ENCODE peak calls at places on chromosomes 12 and 14, in five cellular contexts. One of them, this sample, is unnamed.

GRCh38 chr12:42286741-42287140 is 39.2 kb downstream of the ZCRB1 start:
- DNase-seq in K562: no peak
- DNase-seq in H1: no peak
- DNase-seq in GM12878: no peak
- DNase-seq in HepG2: no peak
- DNase-seq in this sample: no peak

GRCh38 chr12:118103601-118104382 is at the start of gene VSIG10:
- DNase-seq in GM12878: no peak
- DNase-seq in K562: peak
- DNase-seq in H1: peak
- DNase-seq in HepG2: peak
- DNase-seq in this sample: no peak

GRCh38 chr14:89665262-89665661 is 248.2 kb upstream of the FOXN3 start:
- DNase-seq in GM12878: no peak
- DNase-seq in H1: no peak
- DNase-seq in HepG2: peak
- DNase-seq in K562: no peak
- DNase-seq in this sample: no peak

GRCh38 chr14:69358233-69358963 is 39.7 kb downstream of the ERH start:
- DNase-seq in GM12878: no peak
- DNase-seq in K562: no peak
- DNase-seq in HepG2: no peak
- DNase-seq in H1: no peak
- DNase-seq in this sample: no peak

GRCh38 chr14:76564471-76565119 is 188.7 kb downstream of the ESRRB start:
- DNase-seq in GM12878: no peak
- DNase-seq in H1: no peak
- DNase-seq in K562: peak
- DNase-seq in HepG2: no peak
- DNase-seq in this sample: peak

GRCh38 chr12:32091696-32092095 is 15.0 kb upstream of the BICD1 start:
- DNase-seq in GM12878: no peak
- DNase-seq in K562: no peak
- DNase-seq in H1: no peak
- DNase-seq in HepG2: no peak
- DNase-seq in this sample: no peak

GRCh38 chr14:72024043-72024407 is 91.8 kb downstream of the RGS6 start:
- DNase-seq in K562: peak
- DNase-seq in GM12878: peak
- DNase-seq in HepG2: peak
- DNase-seq in H1: peak
- DNase-seq in this sample: peak

GRCh38 chr12:47757840-47758583 is 668 bp downstream of the RAPGEF3 start:
- DNase-seq in GM12878: no peak
- DNase-seq in K562: no peak
- DNase-seq in H1: peak
- DNase-seq in HepG2: no peak
- DNase-seq in this sample: no peak

GRCh38 chr14:53979141-53979673 is 22.6 kb upstream of the BMP4 start:
- DNase-seq in GM12878: no peak
- DNase-seq in H1: no peak
- DNase-seq in HepG2: peak
- DNase-seq in K562: no peak
- DNase-seq in this sample: no peak

GRCh38 chr14:60665178-60665555 is 15.9 kb upstream of the SIX1 start:
- DNase-seq in HepG2: peak
- DNase-seq in H1: no peak
- DNase-seq in GM12878: no peak
- DNase-seq in K562: no peak
- DNase-seq in this sample: no peak
- TF ChIP-seq ATF3 in HepG2: no peak
- TF ChIP-seq ATF3 in H1: no peak
- TF ChIP-seq ATF3 in GM12878: no peak
- TF ChIP-seq ATF3 in K562: no peak
- TF ChIP-seq ATF3 in this sample: no peak

GRCh38 chr14:49923881-49924280 is 31.0 kb downstream of the ARF6 start:
- DNase-seq in HepG2: no peak
- DNase-seq in H1: peak
- DNase-seq in K562: no peak
- DNase-seq in GM12878: no peak
- DNase-seq in this sample: no peak

GRCh38 chr14:49923442-49923841 is 30.6 kb downstream of the ARF6 start:
- DNase-seq in GM12878: no peak
- DNase-seq in HepG2: no peak
- DNase-seq in K562: no peak
- DNase-seq in H1: peak
- DNase-seq in this sample: no peak

GRCh38 chr14:49924852-49925251 is 32.0 kb downstream of the ARF6 start:
- DNase-seq in GM12878: no peak
- DNase-seq in HepG2: no peak
- DNase-seq in H1: peak
- DNase-seq in K562: no peak
- DNase-seq in this sample: no peak

GRCh38 chr14:49928010-49928409 is 35.1 kb downstream of the ARF6 start:
- DNase-seq in HepG2: no peak
- DNase-seq in K562: no peak
- DNase-seq in H1: no peak
- DNase-seq in GM12878: no peak
- DNase-seq in this sample: no peak

DNA sequence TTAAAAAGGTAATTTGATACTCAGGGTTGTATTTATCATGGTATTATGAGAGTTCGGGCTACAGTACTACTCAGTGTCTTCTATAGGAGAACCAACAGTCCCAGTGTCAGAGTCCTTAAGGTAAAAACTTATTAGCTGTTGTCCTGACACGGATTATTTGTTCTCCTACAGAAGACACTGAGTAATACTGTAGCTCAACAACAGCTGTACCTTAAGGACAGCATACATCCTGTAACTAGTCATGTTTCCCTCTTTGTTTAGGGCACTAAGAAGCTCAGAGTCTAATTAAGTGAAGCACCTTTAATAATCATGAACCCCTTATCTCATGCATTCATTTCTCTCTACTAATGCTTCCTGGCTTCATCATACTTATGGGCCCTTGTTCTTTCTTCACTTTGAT is 33.9 kb downstream of the ARF6 start:
- DNase-seq in HepG2: no peak
- DNase-seq in K562: no peak
- DNase-seq in H1: no peak
- DNase-seq in GM12878: no peak
- DNase-seq in this sample: no peak
- TF ChIP-seq YY1 in HepG2: no peak
- TF ChIP-seq YY1 in K562: no peak
- TF ChIP-seq YY1 in H1: no peak
- TF ChIP-seq YY1 in GM12878: no peak
- TF ChIP-seq YY1 in this sample: no peak

GRCh38 chr14:23061995-23062394 is 4.7 kb upstream of the CDH24 start:
- DNase-seq in GM12878: no peak
- DNase-seq in H1: no peak
- DNase-seq in HepG2: peak
- DNase-seq in K562: no peak
- DNase-seq in this sample: peak
- TF ChIP-seq SRF in GM12878: no peak
- TF ChIP-seq SRF in H1: no peak
- TF ChIP-seq SRF in HepG2: no peak
- TF ChIP-seq SRF in K562: no peak
- TF ChIP-seq SRF in this sample: no peak

GRCh38 chr12:1720494-1720893 is 29.6 kb downstream of the ADIPOR2 start:
- DNase-seq in K562: no peak
- DNase-seq in GM12878: no peak
- DNase-seq in HepG2: no peak
- DNase-seq in H1: no peak
- DNase-seq in this sample: no peak
- TF ChIP-seq ATF3 in K562: no peak
- TF ChIP-seq ATF3 in GM12878: no peak
- TF ChIP-seq ATF3 in HepG2: no peak
- TF ChIP-seq ATF3 in H1: no peak
- TF ChIP-seq ATF3 in this sample: no peak

DNA sequence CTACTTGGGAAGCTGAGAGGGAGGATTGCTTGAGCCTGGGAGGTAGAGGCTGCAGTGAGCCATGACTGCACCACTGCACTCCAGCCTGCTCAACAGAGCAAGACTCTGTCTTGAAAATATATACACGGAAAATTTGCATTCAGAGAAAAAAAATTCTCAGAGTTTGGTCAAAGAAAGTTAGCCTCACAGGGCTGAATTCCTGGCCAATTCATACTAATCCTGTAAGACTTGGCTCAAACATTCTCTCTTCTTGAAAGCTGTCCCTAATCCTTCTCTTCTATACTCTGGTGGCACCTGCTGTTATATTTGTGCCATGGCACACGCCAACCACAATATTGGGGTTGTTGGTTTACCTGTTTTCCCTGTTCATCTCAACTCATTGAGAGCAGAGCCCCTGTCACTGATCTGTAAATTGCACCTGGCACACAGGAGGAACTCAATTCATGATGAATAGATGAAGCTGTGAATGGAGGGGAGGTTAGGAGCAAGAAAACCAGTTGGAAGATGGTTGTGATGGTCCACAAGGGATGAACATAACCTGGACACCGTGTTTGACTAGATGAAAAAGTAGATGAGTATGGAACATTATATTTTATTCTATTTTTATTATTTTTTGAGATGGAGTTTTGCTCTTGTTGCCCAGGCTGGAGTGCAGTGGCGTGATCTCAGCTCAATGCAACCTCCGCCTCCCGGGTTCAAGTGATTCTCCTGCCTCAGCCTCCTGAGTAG is 36.8 kb upstream of the SPTSSA start:
- DNase-seq in GM12878: no peak
- DNase-seq in H1: no peak
- DNase-seq in HepG2: peak
- DNase-seq in K562: no peak
- DNase-seq in this sample: peak
- TF ChIP-seq YY1 in GM12878: no peak
- TF ChIP-seq YY1 in H1: no peak
- TF ChIP-seq YY1 in HepG2: no peak
- TF ChIP-seq YY1 in K562: no peak
- TF ChIP-seq YY1 in this sample: no peak

GRCh38 chr12:49288412-49288853 is 6.5 kb upstream of the PRPH start:
- DNase-seq in GM12878: peak
- DNase-seq in H1: peak
- DNase-seq in HepG2: peak
- DNase-seq in K562: peak
- DNase-seq in this sample: peak
- TF ChIP-seq SRF in GM12878: no peak
- TF ChIP-seq SRF in H1: no peak
- TF ChIP-seq SRF in HepG2: no peak
- TF ChIP-seq SRF in K562: no peak
- TF ChIP-seq SRF in this sample: no peak

GRCh38 chr14:74638970-74639369 is 26.9 kb upstream of the LTBP2 start:
- DNase-seq in K562: no peak
- DNase-seq in HepG2: no peak
- DNase-seq in H1: no peak
- DNase-seq in GM12878: no peak
- DNase-seq in this sample: no peak

GRCh38 chr14:74645735-74646134 is 33.7 kb upstream of the LTBP2 start:
- DNase-seq in H1: no peak
- DNase-seq in K562: no peak
- DNase-seq in HepG2: no peak
- DNase-seq in GM12878: no peak
- DNase-seq in this sample: no peak

GRCh38 chr14:74645244-74645643 is 33.2 kb upstream of the LTBP2 start:
- DNase-seq in H1: no peak
- DNase-seq in K562: no peak
- DNase-seq in GM12878: no peak
- DNase-seq in HepG2: no peak
- DNase-seq in this sample: no peak

GRCh38 chr14:74641581-74641980 is 29.5 kb upstream of the LTBP2 start:
- DNase-seq in K562: no peak
- DNase-seq in HepG2: no peak
- DNase-seq in GM12878: no peak
- DNase-seq in H1: no peak
- DNase-seq in this sample: no peak

DNA sequence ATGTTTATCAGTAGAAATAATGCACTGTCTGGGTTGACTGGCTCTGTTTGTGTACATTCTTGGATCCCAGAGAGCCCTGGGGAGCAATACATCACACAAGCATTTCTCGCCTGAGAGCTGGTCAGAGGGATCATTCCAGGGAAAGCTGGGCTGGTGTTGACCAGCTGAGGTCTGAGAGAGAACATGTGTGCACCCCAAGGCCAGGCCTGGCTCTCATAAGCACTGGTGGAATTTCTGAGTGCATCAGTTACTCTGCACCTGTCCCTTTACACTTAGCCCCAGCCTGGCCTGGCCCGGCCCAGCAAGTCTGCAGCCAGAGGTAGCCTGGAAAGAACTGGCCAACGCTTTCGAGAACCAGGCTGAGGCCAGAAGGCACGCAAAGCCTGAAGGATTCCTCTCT is 30.0 kb upstream of the LTBP2 start:
- DNase-seq in K562: no peak
- DNase-seq in HepG2: no peak
- DNase-seq in H1: no peak
- DNase-seq in GM12878: no peak
- DNase-seq in this sample: no peak
- TF ChIP-seq ATF3 in K562: no peak
- TF ChIP-seq ATF3 in HepG2: no peak
- TF ChIP-seq ATF3 in H1: no peak
- TF ChIP-seq ATF3 in GM12878: no peak
- TF ChIP-seq ATF3 in this sample: no peak

GRCh38 chr12:121520586-121521086 is 60.2 kb downstream of the KDM2B start:
- DNase-seq in K562: peak
- DNase-seq in H1: no peak
- DNase-seq in GM12878: no peak
- DNase-seq in HepG2: no peak
- DNase-seq in this sample: no peak
- TF ChIP-seq YY1 in K562: no peak
- TF ChIP-seq YY1 in H1: no peak
- TF ChIP-seq YY1 in GM12878: no peak
- TF ChIP-seq YY1 in HepG2: no peak
- TF ChIP-seq YY1 in this sample: no peak

This sample was measured in HCT116.